ENCODE peak calls at places on chromosomes 5 and 9, in four cellular contexts. C, S, Y and J are unnamed samples. For H3K36me3, the result is how much of the 10 kb centered on the place peaks cover.

GRCh38 chr5:80204808-80205614 is 50.8 kb downstream of the SERINC5 start:
- DNase-seq in C (peak), S (peak), Y (no peak), J (no peak)

GRCh38 chr5:19626218-19626617 is 361.8 kb downstream of the CDH18 start:
- DNase-seq in C (no peak), S (no peak), Y (no peak), J (no peak)

GRCh38 chr5:96595300-96596090 is 66.7 kb upstream of the CAST start:
- DNase-seq in C (peak), S (no peak), Y (no peak), J (no peak)

GRCh38 chr9:37449877-37450632 is 15.2 kb downstream of the ZBTB5 start:
- DNase-seq in C (no peak), S (no peak), Y (no peak), J (no peak)

GRCh38 chr9:75880556-75880955 is 9.9 kb upstream of the PCSK5 start:
- DNase-seq in C (no peak), S (no peak), Y (no peak), J (no peak)

GRCh38 chr5:133235696-133236426 is 184.0 kb downstream of the HSPA4 start:
- DNase-seq in C (no peak), S (no peak), Y (no peak), J (no peak)

GRCh38 chr9:87286506-87286905 is 211.2 kb upstream of the DAPK1 start:
- DNase-seq in C (no peak), S (no peak), Y (no peak), J (no peak)

GRCh38 chr9:994005-994404 is 17.6 kb downstream of the DMRT3 start:
- DNase-seq in C (no peak), S (no peak), Y (no peak), J (no peak)

GRCh38 chr9:6680797-6681146 is 35.2 kb upstream of the GLDC start:
- DNase-seq in C (peak), S (no peak), Y (no peak), J (peak)

GRCh38 chr9:105053209-105053652 is 125.3 kb upstream of the ABCA1 start:
- DNase-seq in C (no peak), S (peak), Y (no peak), J (peak)

GRCh38 chr9:77826116-77826515 is 178.0 kb upstream of the GNA14 start:
- DNase-seq in C (no peak), S (no peak), Y (no peak), J (no peak)

GRCh38 chr9:133102190-133103021 is 18.6 kb downstream of the RALGDS start:
- DNase-seq in C (no peak), S (no peak), Y (no peak), J (no peak)

GRCh38 chr5:60836131-60836530 is 7.9 kb downstream of the ELOVL7 start:
- DNase-seq in C (peak), S (no peak), Y (no peak), J (no peak)

GRCh38 chr5:166980666-166981065 is 1310.8 kb upstream of the WWC1 start:
- DNase-seq in C (no peak), S (no peak), Y (no peak), J (no peak)

GRCh38 chr5:41414598-41414997 is 95.8 kb downstream of the PLCXD3 start:
- DNase-seq in C (no peak), S (peak), Y (peak), J (peak)

GRCh38 chr5:175797521-175798038 is 73.8 kb upstream of the CPLX2 start:
- DNase-seq in C (peak), S (no peak), Y (no peak), J (no peak)

GRCh38 chr5:56535347-56535746 is 280.0 kb upstream of the MAP3K1 start:
- DNase-seq in C (peak), S (no peak), Y (no peak), J (no peak)

GRCh38 chr5:145689235-145689634 is 145.9 kb downstream of the PRELID2 start:
- DNase-seq in C (no peak), S (no peak), Y (no peak), J (no peak)

GRCh38 chr5:96468956-96469355 is 35.9 kb upstream of the PCSK1 start:
- DNase-seq in C (no peak), S (peak), Y (no peak), J (no peak)

GRCh38 chr5:65721050-65721774 is 697 bp downstream of the SGTB start:
- DNase-seq in C (peak), S (peak), Y (peak), J (peak)

GRCh38 chr9:81694541-81694940 is 5.2 kb upstream of the TLE1 start:
- DNase-seq in C (peak), S (no peak), Y (no peak), J (no peak)

GRCh38 chr5:138230261-138230660 is 17.1 kb upstream of the CDC23 start:
- DNase-seq in C (no peak), S (no peak), Y (peak), J (peak)

GRCh38 chr9:121107041-121107440 is 32.3 kb downstream of the CNTRL start:
- DNase-seq in C (peak), S (no peak), Y (no peak), J (no peak)

GRCh38 chr9:86239053-86239770 is 20.2 kb downstream of the C9orf153 start:
- DNase-seq in C (no peak), S (no peak), Y (no peak), J (peak)

GRCh38 chr9:131728961-131729360 is 10.9 kb downstream of the RAPGEF1 start:
- DNase-seq in C (no peak), S (no peak), Y (no peak), J (no peak)

GRCh38 chr9:764105-764524 is 77.4 kb upstream of the DMRT1 start:
- DNase-seq in C (peak), S (peak), Y (peak), J (peak)

GRCh38 chr5:162990063-162990462 is 447.3 kb upstream of the CCNG1 start:
- DNase-seq in C (no peak), S (no peak), Y (no peak), J (no peak)

GRCh38 chr5:107739661-107740060 is 68.9 kb upstream of the EFNA5 start:
- DNase-seq in C (no peak), S (peak), Y (no peak), J (no peak)

GRCh38 chr5:151101746-151102145 is 20.9 kb upstream of the TNIP1 start:
- DNase-seq in C (no peak), S (no peak), Y (no peak), J (no peak)
- H3K36me3 ChIP-seq in C (under half), S (half or more), Y (under half), J (half or more)

DNA sequence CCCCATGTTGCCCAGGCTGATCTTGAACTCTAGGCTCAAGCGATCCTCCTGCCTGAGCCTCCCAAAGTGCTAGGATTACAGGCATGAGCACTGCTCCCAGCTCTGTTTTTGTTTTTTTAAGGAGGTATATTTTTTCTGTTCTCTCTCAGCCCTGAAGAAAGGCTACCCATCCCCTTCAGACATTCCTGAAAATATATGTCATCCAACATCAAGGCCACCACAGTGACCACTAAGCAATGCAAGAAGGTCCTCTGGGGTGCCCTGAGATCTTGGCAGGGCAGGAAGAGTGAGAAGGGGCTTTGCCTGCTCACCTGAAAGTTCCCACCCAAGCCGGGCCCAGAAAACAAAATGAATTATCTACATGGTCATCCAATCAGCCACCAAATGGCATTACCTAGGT is 47.8 kb upstream of the IL17B start:
- DNase-seq in C (no peak), S (no peak), Y (no peak), J (no peak)
- H3K36me3 ChIP-seq in C (under half), S (half or more), Y (half or more), J (under half)

GRCh38 chr5:149543361-149544198 is 7.7 kb downstream of the CSNK1A1 start:
- DNase-seq in C (no peak), S (no peak), Y (no peak), J (no peak)
- H3K36me3 ChIP-seq in C (under half), S (half or more), Y (under half), J (half or more)

GRCh38 chr5:116478461-116478860 is 96.2 kb downstream of the SEMA6A start:
- DNase-seq in C (no peak), S (no peak), Y (no peak), J (no peak)
- H3K36me3 ChIP-seq in C (half or more), S (under half), Y (under half), J (under half)

GRCh38 chr9:26928966-26929495 is 18.0 kb downstream of the PLAA start:
- DNase-seq in C (no peak), S (no peak), Y (no peak), J (no peak)

GRCh38 chr9:26919698-26920097 is 27.1 kb upstream of the CAAP1 start:
- DNase-seq in C (no peak), S (no peak), Y (no peak), J (no peak)

DNA sequence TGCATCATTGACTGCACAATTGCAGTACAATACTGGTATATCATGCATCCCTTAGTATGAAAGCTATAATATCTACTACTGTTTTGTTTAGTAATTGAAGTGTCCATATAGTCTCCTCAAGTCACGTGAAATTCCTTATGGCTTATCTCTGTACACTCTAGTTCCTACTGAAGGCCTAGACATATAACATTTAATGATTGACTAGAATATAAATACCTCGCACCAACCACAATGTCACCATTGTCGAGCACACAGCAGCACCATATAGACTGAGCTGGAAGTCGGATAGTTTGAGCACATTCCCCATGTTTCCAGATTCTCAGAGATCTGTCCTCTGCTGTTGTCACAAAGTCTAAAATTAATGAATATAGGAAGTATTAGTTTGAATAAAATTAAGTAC is 21.4 kb downstream of the PLAA start:
- DNase-seq in C (no peak), S (no peak), Y (no peak), J (no peak)
- H3K36me3 ChIP-seq in C (under half), S (under half), Y (half or more), J (half or more)

DNA sequence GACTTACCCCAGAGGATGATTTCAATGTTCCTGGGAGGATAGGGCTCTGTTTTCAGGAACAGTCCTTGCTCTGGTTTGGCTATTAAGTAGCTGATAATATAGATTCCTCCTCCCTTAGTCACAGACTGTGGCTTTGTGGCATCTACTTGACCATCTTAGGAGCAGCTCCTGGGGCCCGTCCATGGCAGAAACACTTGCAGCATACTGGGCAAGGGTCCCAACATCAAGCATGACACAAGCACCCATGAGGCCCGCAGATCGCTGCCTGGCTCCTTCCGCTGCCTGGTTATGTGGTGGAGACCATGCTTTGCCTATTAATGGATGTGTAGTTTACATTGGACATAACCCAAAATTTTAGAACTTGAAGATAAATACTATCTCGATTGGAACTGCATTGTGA is 170.1 kb downstream of the ICE1 start:
- DNase-seq in C (no peak), S (no peak), Y (no peak), J (no peak)
- H3K36me3 ChIP-seq in C (under half), S (under half), Y (under half), J (under half)

DNA sequence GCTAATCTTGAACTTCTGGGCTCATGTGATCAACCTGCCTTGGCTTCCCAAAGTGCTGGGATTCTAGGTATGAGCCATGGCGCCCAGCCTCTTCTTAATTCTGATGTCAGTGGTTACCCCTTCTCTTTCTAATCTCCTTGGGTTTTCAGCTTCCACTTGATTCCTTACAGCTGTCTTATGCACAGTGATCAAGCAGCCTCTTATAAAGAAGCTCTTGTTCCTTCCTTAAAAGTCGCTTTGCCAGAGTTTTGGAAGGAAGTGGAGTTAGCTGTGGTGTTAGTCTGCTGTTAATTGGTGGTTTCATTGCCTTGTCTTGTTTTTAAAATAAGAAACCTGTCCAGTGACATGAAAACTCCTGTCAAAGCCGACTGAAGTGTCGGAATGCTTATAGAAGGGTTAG is 128.1 kb upstream of the CACNA1B start:
- DNase-seq in C (no peak), S (no peak), Y (no peak), J (no peak)
- H3K36me3 ChIP-seq in C (under half), S (under half), Y (under half), J (under half)

GRCh38 chr5:31463341-31463740 is 68.6 kb downstream of the DROSHA start:
- DNase-seq in C (no peak), S (no peak), Y (no peak), J (no peak)

GRCh38 chr5:31469466-31469865 is 62.4 kb downstream of the DROSHA start:
- DNase-seq in C (no peak), S (no peak), Y (no peak), J (no peak)

GRCh38 chr5:31464081-31464480 is 67.8 kb downstream of the DROSHA start:
- DNase-seq in C (no peak), S (no peak), Y (no peak), J (no peak)

GRCh38 chr5:31469886-31470285 is 62.0 kb downstream of the DROSHA start:
- DNase-seq in C (no peak), S (no peak), Y (no peak), J (no peak)

GRCh38 chr5:31465282-31465681 is 66.6 kb downstream of the DROSHA start:
- DNase-seq in C (no peak), S (no peak), Y (no peak), J (no peak)
- H3K36me3 ChIP-seq in C (under half), S (under half), Y (under half), J (half or more)